ENCODE peak calls at places on chromosomes 4 and X, in four cellular contexts. K, W, L and A are unnamed samples.
A peak's percentile ranks its signal among the peaks of the same experiment; 100 is the strongest.

GRCh38 chrX:15721911-15722310 is 16.2 kb upstream of the CA5B start:
- DNase-seq in K (no peak), W (no peak), L (no peak), A (no peak)

GRCh38 chr4:145234086-145234694 is 53.8 kb upstream of the OTUD4 start:
- DNase-seq in K (peak; percentile 50), W (peak; percentile 91), L (peak; percentile 35), A (peak; percentile 56)

GRCh38 chr4:76459291-76459723 is 24.3 kb downstream of the SHROOM3 start:
- DNase-seq in K (peak; percentile 73), W (no peak), L (peak; percentile 81), A (no peak)

GRCh38 chrX:107834273-107835201 is 8.9 kb downstream of the MID2 start:
- DNase-seq in K (no peak), W (no peak), L (no peak), A (no peak)

GRCh38 chr4:168848977-168849687 is 160.9 kb downstream of the CBR4 start:
- DNase-seq in K (peak; percentile 73), W (no peak), L (no peak), A (no peak)

GRCh38 chr4:101019941-101020401 is 327.4 kb downstream of the PPP3CA start:
- DNase-seq in K (no peak), W (no peak), L (peak; percentile 90), A (peak; percentile 35)

GRCh38 chrX:148424570-148424969 is 75.8 kb upstream of the AFF2 start:
- DNase-seq in K (no peak), W (no peak), L (no peak), A (no peak)

GRCh38 chrX:44223150-44223549 is 120.3 kb downstream of the EFHC2 start:
- DNase-seq in K (no peak), W (no peak), L (peak; percentile 16), A (no peak)

GRCh38 chr4:176964116-176964691 is 171.5 kb upstream of the VEGFC start:
- DNase-seq in K (no peak), W (peak; percentile 52), L (peak; percentile 16), A (peak; percentile 19)

GRCh38 chrX:40971736-40972135 is 113.5 kb upstream of the USP9X start:
- DNase-seq in K (no peak), W (no peak), L (no peak), A (no peak)

GRCh38 chr4:25402521-25402920 is 25.5 kb downstream of the ANAPC4 start:
- DNase-seq in K (no peak), W (no peak), L (no peak), A (no peak)

GRCh38 chr4:6963139-6963611 is 53.5 kb downstream of the TBC1D14 start:
- DNase-seq in K (no peak), W (no peak), L (no peak), A (no peak)

GRCh38 chrX:96729868-96730643 is 45.4 kb downstream of the DIAPH2 start:
- DNase-seq in K (no peak), W (no peak), L (no peak), A (no peak)

GRCh38 chr4:86640469-86640868 is 46.4 kb downstream of the PTPN13 start:
- DNase-seq in K (no peak), W (no peak), L (no peak), A (no peak)

GRCh38 chrX:150565551-150565950 is 2.9 kb upstream of the MTM1 start:
- DNase-seq in K (no peak), W (no peak), L (no peak), A (no peak)

GRCh38 chr4:151641167-151641566 is 119.6 kb downstream of the GATB start:
- DNase-seq in K (peak; percentile 74), W (no peak), L (no peak), A (no peak)

GRCh38 chr4:8090312-8090711 is 68.3 kb downstream of the ABLIM2 start:
- DNase-seq in K (no peak), W (no peak), L (no peak), A (no peak)

GRCh38 chr4:77201857-77202256 is 44.9 kb downstream of the CCNG2 start:
- DNase-seq in K (no peak), W (no peak), L (no peak), A (no peak)

GRCh38 chr4:109629775-109630174 is 69.7 kb downstream of the MCUB start:
- DNase-seq in K (no peak), W (no peak), L (no peak), A (no peak)

GRCh38 chr4:2820216-2820982 is 23.2 kb upstream of the ADD1 start:
- DNase-seq in K (no peak), W (no peak), L (no peak), A (no peak)

GRCh38 chr4:2817701-2818350 is 24.9 kb downstream of the SH3BP2 start:
- DNase-seq in K (peak; percentile 19), W (peak; percentile 71), L (peak; percentile 7), A (no peak)

GRCh38 chr4:2817136-2817535 is 24.3 kb downstream of the SH3BP2 start:
- DNase-seq in K (no peak), W (no peak), L (no peak), A (no peak)

GRCh38 chr4:2819244-2820215 is 24.1 kb upstream of the ADD1 start:
- DNase-seq in K (no peak), W (no peak), L (no peak), A (no peak)

GRCh38 chr4:2818351-2818939 is 25.2 kb upstream of the ADD1 start:
- DNase-seq in K (no peak), W (no peak), L (no peak), A (no peak)
- H3K4me1 ChIP-seq in K (peaks cover 5% of the 10 kb centered on the region), W (peaks cover 40% of the 10 kb centered on the region), L (peaks cover 14% of the 10 kb centered on the region), A (no peaks in the 10 kb centered on the region)

GRCh38 chr4:10006604-10007435 is 14.5 kb downstream of the SLC2A9 start:
- DNase-seq in K (peak; percentile 15), W (no peak), L (peak; percentile 77), A (no peak)

GRCh38 chr4:10007436-10007740 is 13.9 kb downstream of the SLC2A9 start:
- DNase-seq in K (no peak), W (no peak), L (no peak), A (no peak)

GRCh38 chr4:10003666-10004065 is 17.6 kb downstream of the SLC2A9 start:
- DNase-seq in K (no peak), W (no peak), L (no peak), A (no peak)

GRCh38 chr4:10006236-10006603 is 15.1 kb downstream of the SLC2A9 start:
- DNase-seq in K (peak; percentile 17), W (peak; percentile 62), L (no peak), A (no peak)

DNA sequence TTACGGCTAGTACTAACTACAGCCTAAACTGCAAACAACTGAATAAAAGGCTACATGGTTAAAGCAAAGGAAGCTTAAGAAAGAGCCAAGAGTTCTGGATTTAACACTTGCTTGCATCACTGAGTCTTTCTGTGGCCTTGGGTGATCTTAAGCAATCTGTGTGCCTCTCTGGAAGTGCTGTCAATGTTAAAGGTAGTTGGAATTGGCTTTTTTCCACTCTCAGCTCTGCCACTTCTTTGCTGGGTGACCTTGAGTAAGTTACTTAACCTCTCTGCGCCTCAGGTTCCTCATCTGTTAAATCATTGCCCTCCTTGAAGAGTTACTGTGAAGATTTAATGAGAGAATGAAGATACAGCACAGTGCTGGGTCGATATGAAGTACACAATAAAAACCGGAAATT is 15.7 kb downstream of the SLC2A9 start:
- DNase-seq in K (no peak), W (no peak), L (no peak), A (no peak)
- H3K9ac ChIP-seq in K (no peak overlapping the region), W (no peak overlapping the region), L (no peak overlapping the region), A (no peak overlapping the region)

GRCh38 chrX:47241201-47242011 is 8.6 kb downstream of the USP11 start:
- DNase-seq in K (no peak), W (no peak), L (no peak), A (no peak)
- H3K36me3 ChIP-seq in K (peaks cover 49% of the 10 kb centered on the region), W (no peaks in the 10 kb centered on the region), L (no peaks in the 10 kb centered on the region), A (peaks cover 72% of the 10 kb centered on the region)

GRCh38 chr4:46946914-46947313 is 37.9 kb upstream of the COX7B2 start:
- DNase-seq in K (peak; percentile 85), W (no peak), L (no peak), A (no peak)
- H3K4me1 ChIP-seq in K (no peaks in the 10 kb centered on the region), W (no peaks in the 10 kb centered on the region), L (no peaks in the 10 kb centered on the region), A (no peaks in the 10 kb centered on the region)

GRCh38 chr4:40209401-40209800 is 12.6 kb downstream of the RHOH start:
- DNase-seq in K (no peak), W (no peak), L (no peak), A (no peak)
- H3K9ac ChIP-seq in K (no peak overlapping the region), W (no peak overlapping the region), L (no peak overlapping the region), A (no peak overlapping the region)